ENCODE peak calls at places on chromosomes 5 and 9, in five cellular contexts. Q is ascending aorta, E is NT2/D1, V is suprapubic skin, N is right cardiac atrium. Y is an unnamed sample.

GRCh38 chr5:166625210-166625865 is 1666.1 kb upstream of the WWC1 start:
- DNase-seq in Q (no peak), E (no peak), V (no peak), N (no peak), Y (peak)

GRCh38 chr5:91296691-91297143 is 86.4 kb downstream of the ARRDC3 start:
- DNase-seq in Q (peak), E (no peak), V (peak), N (peak), Y (no peak)

GRCh38 chr5:119016125-119016774 is 27.9 kb upstream of the DTWD2 start:
- DNase-seq in Q (no peak), E (no peak), V (no peak), N (no peak), Y (no peak)

GRCh38 chr9:131475111-131475955 is 27.4 kb upstream of the POMT1 start:
- DNase-seq in Q (peak), E (no peak), V (peak), N (no peak), Y (no peak)

GRCh38 chr5:72380491-72381274 is 60.5 kb downstream of the PTCD2 start:
- DNase-seq in Q (no peak), E (no peak), V (no peak), N (no peak), Y (no peak)

GRCh38 chr9:137168907-137169763 is 716 bp downstream of the LRRC26 start:
- DNase-seq in Q (no peak), E (peak), V (no peak), N (peak), Y (no peak)

GRCh38 chr5:95725071-95725820 is 5.9 kb upstream of the RHOBTB3 start:
- DNase-seq in Q (no peak), E (no peak), V (no peak), N (no peak), Y (peak)

GRCh38 chr5:148084269-148084668 is 20.5 kb downstream of the SPINK5 start:
- DNase-seq in Q (no peak), E (no peak), V (no peak), N (no peak), Y (no peak)

GRCh38 chr9:35727676-35728040 is 4.3 kb downstream of the TLN1 start:
- DNase-seq in Q (no peak), E (no peak), V (no peak), N (no peak), Y (no peak)

GRCh38 chr9:94699715-94700114 is 26.8 kb upstream of the AOPEP start:
- DNase-seq in Q (no peak), E (no peak), V (no peak), N (no peak), Y (no peak)

GRCh38 chr5:176732736-176733585 is 77.4 kb upstream of the UNC5A start:
- DNase-seq in Q (no peak), E (no peak), V (peak), N (no peak), Y (no peak)

GRCh38 chr5:62653001-62653863 is 74.6 kb downstream of the LRRC70 start:
- DNase-seq in Q (no peak), E (no peak), V (no peak), N (no peak), Y (no peak)

GRCh38 chr5:130386155-130386554 is 481.9 kb downstream of the CHSY3 start:
- DNase-seq in Q (no peak), E (no peak), V (no peak), N (no peak), Y (no peak)

GRCh38 chr5:73256462-73257260 is 83.7 kb downstream of the TMEM174 start:
- DNase-seq in Q (no peak), E (no peak), V (no peak), N (no peak), Y (no peak)

GRCh38 chr5:43367453-43367852 is 44.7 kb downstream of the CCL28 start:
- DNase-seq in Q (no peak), E (no peak), V (no peak), N (no peak), Y (no peak)

GRCh38 chr5:16066810-16067209 is 112.8 kb downstream of the MARCHF11 start:
- DNase-seq in Q (no peak), E (no peak), V (no peak), N (no peak), Y (no peak)

GRCh38 chr5:635321-636055 is 23.3 kb downstream of the CEP72 start:
- DNase-seq in Q (no peak), E (no peak), V (peak), N (no peak), Y (no peak)

GRCh38 chr5:106843812-106844416 is 826.8 kb downstream of the EFNA5 start:
- DNase-seq in Q (no peak), E (no peak), V (no peak), N (no peak), Y (no peak)

GRCh38 chr5:154842689-154843530 is 7.5 kb downstream of the FAXDC2 start:
- DNase-seq in Q (no peak), E (no peak), V (no peak), N (no peak), Y (no peak)

GRCh38 chr9:85524531-85524930 is 217.2 kb downstream of the AGTPBP1 start:
- DNase-seq in Q (no peak), E (no peak), V (no peak), N (no peak), Y (no peak)

GRCh38 chr5:145697251-145698016 is 137.7 kb downstream of the PRELID2 start:
- DNase-seq in Q (no peak), E (peak), V (no peak), N (no peak), Y (peak)

GRCh38 chr5:109739741-109740140 is 50.0 kb downstream of the MAN2A1 start:
- DNase-seq in Q (no peak), E (peak), V (no peak), N (no peak), Y (no peak)

GRCh38 chr9:127059030-127059429 is 63.4 kb downstream of the ANGPTL2 start:
- DNase-seq in Q (no peak), E (no peak), V (no peak), N (no peak), Y (no peak)

GRCh38 chr5:74516217-74516636 is 124.3 kb downstream of the ENC1 start:
- DNase-seq in Q (no peak), E (peak), V (no peak), N (no peak), Y (no peak)

GRCh38 chr5:23084815-23085214 is 231.7 kb upstream of the CDH12 start:
- DNase-seq in Q (no peak), E (no peak), V (no peak), N (no peak), Y (no peak)

DNA sequence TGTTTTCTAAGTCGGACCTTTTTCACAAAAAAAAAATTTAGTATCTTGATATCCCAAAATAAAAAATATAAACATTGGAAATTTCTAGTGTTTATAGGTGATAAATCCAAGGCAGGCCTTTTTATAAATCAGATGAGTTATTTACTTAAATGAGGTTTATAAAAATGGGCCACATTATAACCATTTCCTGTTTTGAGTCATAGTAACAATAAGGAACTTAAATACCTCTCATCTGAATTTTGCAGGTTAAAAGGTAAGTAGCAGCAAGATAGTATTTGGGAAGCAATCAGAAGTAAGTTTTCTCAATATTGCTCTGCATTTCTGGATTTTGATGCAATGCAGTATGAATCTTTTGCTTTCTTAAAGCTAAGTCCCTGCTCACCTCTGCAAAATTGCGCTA is 3.9 kb downstream of the SPTAN1 start:
- DNase-seq in Q (no peak), E (no peak), V (no peak), N (no peak), Y (no peak)
- H3K4me3 ChIP-seq in Q (no peak), E (no peak), V (no peak), N (no peak), Y (no peak)

GRCh38 chr9:31519424-31519823 is 865.0 kb upstream of the ACO1 start:
- DNase-seq in Q (no peak), E (no peak), V (no peak), N (no peak), Y (no peak)
- H3K4me3 ChIP-seq in Q (no peak), E (no peak), V (no peak), N (no peak), Y (no peak)

DNA sequence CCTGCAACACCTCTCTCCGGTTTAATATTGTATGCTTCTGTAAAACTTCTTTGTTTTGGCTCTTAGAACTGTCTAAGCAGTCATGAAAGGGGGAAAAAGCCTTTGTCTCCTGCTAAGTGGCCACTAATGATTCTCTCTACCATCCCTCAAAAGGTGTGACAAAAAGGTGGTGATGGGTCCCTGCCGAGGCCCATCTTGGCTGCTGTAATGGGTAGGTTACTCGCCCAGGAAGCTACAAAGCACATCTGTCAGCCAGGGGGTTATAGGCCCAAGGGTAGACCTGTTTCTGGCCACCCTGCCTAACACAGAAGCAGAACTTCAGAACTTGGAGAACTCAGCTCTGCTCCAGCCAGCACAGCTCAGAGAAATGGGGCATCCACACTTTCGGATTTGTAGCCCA is 1.6 kb downstream of the FAM219A start:
- DNase-seq in Q (no peak), E (no peak), V (no peak), N (no peak), Y (no peak)
- H3K4me3 ChIP-seq in Q (peak), E (peak), V (peak), N (peak), Y (peak)

DNA sequence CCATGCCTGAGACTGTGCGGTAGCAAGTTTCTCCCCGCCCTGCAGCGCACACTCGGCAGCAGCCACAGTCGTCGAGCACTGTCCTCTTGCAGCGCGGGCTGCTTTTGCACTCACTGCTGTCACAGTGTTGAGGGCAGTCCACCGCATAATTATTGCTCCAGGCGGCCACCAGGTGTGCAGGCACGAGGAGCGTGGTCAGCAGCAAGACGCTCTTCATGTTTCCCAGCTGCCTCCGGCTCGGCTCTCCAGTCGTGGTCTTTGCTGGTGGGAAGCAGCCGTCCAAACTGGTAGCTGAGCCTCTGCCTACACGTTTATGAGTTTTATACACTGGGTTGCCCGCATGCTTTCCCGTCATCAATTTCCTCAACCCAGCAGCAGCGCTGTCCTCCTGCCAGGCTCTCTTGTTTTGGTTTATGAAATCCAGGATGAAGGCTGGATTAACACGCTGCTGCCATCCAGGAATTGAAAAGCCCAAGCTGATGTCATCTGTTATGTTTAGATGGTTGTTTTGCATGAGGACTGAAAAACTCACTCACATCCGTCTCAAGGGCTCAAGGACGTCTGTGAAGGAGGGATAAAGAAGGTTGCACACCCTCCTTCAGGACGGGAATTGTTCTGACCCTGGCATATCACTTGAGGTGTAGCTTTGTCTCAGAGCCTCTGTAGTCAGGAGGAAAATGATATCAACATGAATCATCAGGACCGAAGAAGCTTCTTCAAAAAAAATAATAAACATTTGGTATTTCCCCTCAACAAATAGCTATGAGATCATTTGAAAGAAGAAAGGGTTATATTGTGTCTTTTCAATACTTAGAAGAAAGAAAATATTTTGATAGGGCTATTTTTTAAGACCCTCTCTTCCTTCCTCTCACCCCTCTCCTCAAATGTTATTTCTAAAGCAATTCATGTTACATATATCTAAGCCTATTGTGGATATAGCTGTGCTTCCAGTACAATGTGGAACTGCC is at the start of gene ESM1:
- DNase-seq in Q (no peak), E (no peak), V (no peak), N (no peak), Y (peak)
- H3K4me3 ChIP-seq in Q (peak), E (no peak), V (no peak), N (peak), Y (peak)

GRCh38 chr9:134333874-134334581 is 7.8 kb downstream of the RXRA start:
- DNase-seq in Q (no peak), E (no peak), V (no peak), N (no peak), Y (no peak)
- H3K4me3 ChIP-seq in Q (no peak), E (no peak), V (peak), N (no peak), Y (no peak)

DNA sequence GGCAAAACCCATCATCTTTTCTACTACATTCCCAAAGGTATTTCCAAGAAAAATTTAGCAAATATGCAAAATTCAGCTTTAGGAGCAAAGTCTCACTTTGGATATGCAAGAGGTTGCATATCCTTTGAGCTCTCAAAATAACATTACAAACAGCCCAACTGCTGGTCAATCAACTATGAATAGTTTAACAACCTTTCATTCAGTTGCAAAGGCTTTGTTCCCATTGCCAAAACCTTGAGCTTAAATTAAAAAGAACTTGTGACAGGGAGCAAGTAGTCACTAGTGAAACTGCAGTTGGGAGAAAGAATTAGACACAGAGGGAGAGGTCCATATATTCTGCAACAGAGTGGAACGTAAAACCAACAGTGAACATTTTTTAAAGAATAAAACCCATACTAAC is 8.8 kb downstream of the ZNF608 start:
- DNase-seq in Q (no peak), E (no peak), V (no peak), N (no peak), Y (no peak)
- H3K4me3 ChIP-seq in Q (no peak), E (no peak), V (no peak), N (no peak), Y (no peak)

GRCh38 chr5:138274189-138274853 is at the start of gene GFRA3:
- DNase-seq in Q (no peak), E (no peak), V (no peak), N (no peak), Y (no peak)
- H3K4me3 ChIP-seq in Q (peak), E (peak), V (peak), N (peak), Y (no peak)

GRCh38 chr5:7851617-7852289 is 820 bp upstream of the CFAP90 start:
- DNase-seq in Q (no peak), E (no peak), V (no peak), N (no peak), Y (no peak)
- H3K4me3 ChIP-seq in Q (no peak), E (no peak), V (no peak), N (no peak), Y (no peak)

GRCh38 chr9:113558632-113559502 is 95.3 kb downstream of the RGS3 start:
- DNase-seq in Q (peak), E (no peak), V (peak), N (peak), Y (no peak)
- H3K4me3 ChIP-seq in Q (no peak), E (no peak), V (no peak), N (no peak), Y (no peak)

GRCh38 chr9:86687788-86688187 is 259.5 kb downstream of the GAS1 start:
- DNase-seq in Q (no peak), E (no peak), V (no peak), N (no peak), Y (peak)
- H3K4me3 ChIP-seq in Q (no peak), E (no peak), V (no peak), N (no peak), Y (no peak)

Y was measured in SJSA1.